ENCODE peak calls at places on chromosomes 7 and 10, in four cellular contexts. One of them, this sample, is unnamed.
A peak's percentile ranks its signal among the peaks of the same experiment; 100 is the strongest.

GRCh38 chr7:123769371-123769770 is 20.6 kb upstream of the WASL start:
- DNase-seq in SJSA1: peak; percentile 37
- DNase-seq in gastrocnemius medialis: peak; percentile 31
- DNase-seq in GM23338: no peak
- DNase-seq in this sample: peak; percentile 79

GRCh38 chr7:40437498-40437897 is 302.7 kb downstream of the SUGCT start:
- DNase-seq in SJSA1: peak; percentile 96
- DNase-seq in gastrocnemius medialis: no peak
- DNase-seq in GM23338: no peak
- DNase-seq in this sample: peak; percentile 5

GRCh38 chr10:60760711-60761210 is 17.5 kb upstream of the CDK1 start:
- DNase-seq in SJSA1: no peak
- DNase-seq in gastrocnemius medialis: no peak
- DNase-seq in GM23338: no peak
- DNase-seq in this sample: no peak

GRCh38 chr10:84352251-84352842 is 24.0 kb downstream of the CCSER2 start:
- DNase-seq in SJSA1: peak; percentile 56
- DNase-seq in gastrocnemius medialis: peak; percentile 28
- DNase-seq in GM23338: peak; percentile 91
- DNase-seq in this sample: peak; percentile 58

GRCh38 chr7:132116369-132116768 is 459.9 kb downstream of the PLXNA4 start:
- DNase-seq in SJSA1: no peak
- DNase-seq in gastrocnemius medialis: no peak
- DNase-seq in GM23338: no peak
- DNase-seq in this sample: no peak

GRCh38 chr7:34091330-34091917 is 186.1 kb downstream of the BMPER start:
- DNase-seq in SJSA1: peak; percentile 27
- DNase-seq in gastrocnemius medialis: peak; percentile 61
- DNase-seq in GM23338: peak; percentile 78
- DNase-seq in this sample: peak; percentile 76

GRCh38 chr7:140673770-140674155 is 1.0 kb downstream of the ADCK2 start:
- DNase-seq in SJSA1: no peak
- DNase-seq in gastrocnemius medialis: no peak
- DNase-seq in GM23338: peak; percentile 35
- DNase-seq in this sample: no peak

GRCh38 chr7:4014649-4015048 is 667.4 kb upstream of the FOXK1 start:
- DNase-seq in SJSA1: no peak
- DNase-seq in gastrocnemius medialis: no peak
- DNase-seq in GM23338: no peak
- DNase-seq in this sample: no peak

GRCh38 chr10:23370106-23370505 is 25.5 kb upstream of the C10orf67 start:
- DNase-seq in SJSA1: no peak
- DNase-seq in gastrocnemius medialis: no peak
- DNase-seq in GM23338: no peak
- DNase-seq in this sample: peak; percentile 80

GRCh38 chr7:136530831-136531230 is 337.6 kb upstream of the CHRM2 start:
- DNase-seq in SJSA1: no peak
- DNase-seq in gastrocnemius medialis: no peak
- DNase-seq in GM23338: no peak
- DNase-seq in this sample: no peak

GRCh38 chr7:77802557-77803410 is 4.2 kb downstream of the PHTF2 start:
- DNase-seq in SJSA1: no peak
- DNase-seq in gastrocnemius medialis: no peak
- DNase-seq in GM23338: no peak
- DNase-seq in this sample: no peak

GRCh38 chr10:12995425-12995861 is 6.1 kb downstream of the CCDC3 start:
- DNase-seq in SJSA1: no peak
- DNase-seq in gastrocnemius medialis: no peak
- DNase-seq in GM23338: no peak
- DNase-seq in this sample: peak; percentile 41

DNA sequence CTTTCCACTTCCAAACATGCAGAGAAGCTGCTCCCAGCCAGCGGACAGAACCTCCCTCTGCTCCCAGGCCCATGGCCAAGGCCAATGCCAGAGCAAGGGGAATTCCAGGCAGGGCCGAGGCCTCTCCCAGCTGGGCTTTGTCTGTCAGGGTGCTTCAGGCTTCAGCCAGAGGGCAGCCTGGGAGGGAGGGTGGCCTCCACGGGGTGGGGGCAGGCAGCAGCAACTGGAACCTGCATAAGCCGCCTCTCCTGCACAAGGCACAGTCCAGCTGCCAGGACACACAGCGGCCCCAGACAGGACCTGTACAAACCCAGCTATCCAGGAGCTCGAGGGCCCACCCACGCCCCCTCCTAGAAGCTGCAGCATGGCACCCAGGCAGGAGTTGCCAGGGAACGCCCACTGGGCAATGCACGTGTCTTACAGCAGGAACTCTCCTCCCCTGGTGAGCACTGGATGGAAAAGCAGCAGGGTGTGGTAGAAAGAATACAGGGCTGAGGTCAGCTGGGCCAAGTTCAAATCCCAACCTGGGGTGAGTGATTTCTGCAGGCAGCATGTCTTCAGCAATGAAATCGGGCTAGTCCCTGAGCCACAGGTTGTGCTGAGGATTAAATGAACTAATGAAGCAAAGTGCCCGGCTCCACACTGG is 7.6 kb downstream of the FAM53B start:
- DNase-seq in SJSA1: peak; percentile 30
- DNase-seq in gastrocnemius medialis: peak; percentile 95
- DNase-seq in GM23338: no peak
- DNase-seq in this sample: peak; percentile 13
- H3K27ac ChIP-seq in SJSA1: no peak overlapping the region
- H3K27ac ChIP-seq in gastrocnemius medialis: peak overlapping the region; percentile 92
- H3K27ac ChIP-seq in GM23338: no peak overlapping the region
- H3K27ac ChIP-seq in this sample: no peak overlapping the region

DNA sequence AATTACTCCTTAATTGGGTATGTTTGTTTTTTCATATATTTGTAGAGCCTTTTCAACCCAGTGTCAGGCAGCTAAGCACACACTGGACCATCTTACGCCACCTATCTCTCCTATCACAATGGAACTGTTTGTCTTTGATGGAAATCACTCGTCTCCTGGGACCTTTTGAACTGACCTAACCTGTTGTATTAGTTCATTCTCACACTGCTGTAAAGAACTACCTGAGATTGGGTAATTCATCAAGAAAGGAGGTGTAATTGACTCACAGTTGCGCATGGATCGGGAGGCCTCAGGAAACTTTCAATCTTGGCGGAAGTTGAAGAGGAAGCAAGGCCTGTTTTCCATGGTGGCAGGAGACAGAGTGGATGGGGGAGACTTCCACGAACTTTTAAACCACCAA is 182.0 kb downstream of the TCERG1L start:
- DNase-seq in SJSA1: no peak
- DNase-seq in gastrocnemius medialis: no peak
- DNase-seq in GM23338: no peak
- DNase-seq in this sample: no peak
- H3K4me3 ChIP-seq in SJSA1: no peak overlapping the region
- H3K4me3 ChIP-seq in gastrocnemius medialis: no peak overlapping the region
- H3K4me3 ChIP-seq in GM23338: no peak overlapping the region
- H3K4me3 ChIP-seq in this sample: no peak overlapping the region

GRCh38 chr7:134446923-134447322 is 12.0 kb downstream of the AKR1B1 start:
- DNase-seq in SJSA1: no peak
- DNase-seq in gastrocnemius medialis: no peak
- DNase-seq in GM23338: no peak
- DNase-seq in this sample: no peak

GRCh38 chr7:134444961-134445315 is 14.0 kb downstream of the AKR1B1 start:
- DNase-seq in SJSA1: no peak
- DNase-seq in gastrocnemius medialis: peak; percentile 57
- DNase-seq in GM23338: no peak
- DNase-seq in this sample: no peak

GRCh38 chr7:134444198-134444960 is 14.5 kb downstream of the AKR1B1 start:
- DNase-seq in SJSA1: no peak
- DNase-seq in gastrocnemius medialis: peak; percentile 61
- DNase-seq in GM23338: no peak
- DNase-seq in this sample: no peak

GRCh38 chr7:134447383-134447782 is 11.5 kb downstream of the AKR1B1 start:
- DNase-seq in SJSA1: no peak
- DNase-seq in gastrocnemius medialis: no peak
- DNase-seq in GM23338: no peak
- DNase-seq in this sample: no peak

DNA sequence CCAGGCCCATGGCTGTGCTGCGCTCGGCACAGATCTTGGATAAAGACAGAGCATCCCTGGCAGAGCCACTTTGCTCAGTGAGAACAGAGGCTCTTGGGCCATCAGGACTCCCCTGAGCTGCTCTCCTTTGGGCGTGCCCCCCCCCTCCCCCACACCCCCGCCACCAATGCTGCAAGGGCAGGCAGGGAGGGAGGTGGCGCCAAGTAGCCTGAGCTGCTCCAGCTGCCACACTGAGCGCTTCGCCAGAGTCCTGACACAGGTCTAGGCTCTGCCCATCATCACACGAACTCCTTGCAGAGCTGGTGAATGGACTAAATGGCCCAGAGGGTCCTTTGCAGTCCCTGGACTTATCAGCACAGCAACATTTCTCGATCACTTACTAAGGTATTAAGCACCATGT is 12.5 kb downstream of the AKR1B1 start:
- DNase-seq in SJSA1: no peak
- DNase-seq in gastrocnemius medialis: no peak
- DNase-seq in GM23338: no peak
- DNase-seq in this sample: no peak
- H3K27ac ChIP-seq in SJSA1: no peak overlapping the region
- H3K27ac ChIP-seq in gastrocnemius medialis: no peak overlapping the region
- H3K27ac ChIP-seq in GM23338: no peak overlapping the region
- H3K27ac ChIP-seq in this sample: no peak overlapping the region

GRCh38 chr10:36802523-36803153 is 322.8 kb upstream of the ANKRD30A start:
- DNase-seq in SJSA1: no peak
- DNase-seq in gastrocnemius medialis: no peak
- DNase-seq in GM23338: no peak
- DNase-seq in this sample: peak; percentile 72
- H3K4me3 ChIP-seq in SJSA1: no peak overlapping the region
- H3K4me3 ChIP-seq in gastrocnemius medialis: no peak overlapping the region
- H3K4me3 ChIP-seq in GM23338: no peak overlapping the region
- H3K4me3 ChIP-seq in this sample: peak overlapping the region; percentile 31

DNA sequence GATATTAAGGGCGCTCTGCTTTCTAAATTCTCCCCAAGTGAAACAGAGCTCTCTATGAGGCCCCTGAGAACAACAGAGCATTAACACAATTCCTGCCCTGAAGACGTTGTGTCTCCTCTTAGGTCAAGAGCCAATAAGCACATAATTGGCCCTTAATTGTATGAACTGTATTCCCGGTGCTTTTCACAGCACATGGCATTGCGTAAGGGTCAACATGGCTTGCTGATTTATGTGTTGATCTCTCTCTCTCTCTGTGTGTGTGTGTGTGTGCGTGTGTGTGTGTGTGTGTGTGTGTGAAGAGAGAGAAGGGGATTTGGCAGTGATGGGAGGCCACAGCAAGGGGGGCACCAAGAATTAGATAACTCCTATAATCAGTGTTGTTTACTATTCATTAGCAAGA is 40.5 kb downstream of the LYZL1 start:
- DNase-seq in SJSA1: no peak
- DNase-seq in gastrocnemius medialis: no peak
- DNase-seq in GM23338: no peak
- DNase-seq in this sample: no peak
- H3K27ac ChIP-seq in SJSA1: no peak overlapping the region
- H3K27ac ChIP-seq in gastrocnemius medialis: no peak overlapping the region
- H3K27ac ChIP-seq in GM23338: no peak overlapping the region
- H3K27ac ChIP-seq in this sample: no peak overlapping the region

GRCh38 chr7:99923200-99923599 is 3.9 kb upstream of the TRIM4 start:
- DNase-seq in SJSA1: no peak
- DNase-seq in gastrocnemius medialis: no peak
- DNase-seq in GM23338: no peak
- DNase-seq in this sample: no peak

GRCh38 chr7:99919814-99920618 is 686 bp upstream of the TRIM4 start:
- DNase-seq in SJSA1: no peak
- DNase-seq in gastrocnemius medialis: no peak
- DNase-seq in GM23338: no peak
- DNase-seq in this sample: peak; percentile 18

GRCh38 chr7:99918959-99919813 is at the start of gene TRIM4:
- DNase-seq in SJSA1: peak; percentile 69
- DNase-seq in gastrocnemius medialis: peak; percentile 89
- DNase-seq in GM23338: peak; percentile 77
- DNase-seq in this sample: peak; percentile 92
- H3K4me3 ChIP-seq in SJSA1: peak within 1 kb of the TSS; percentile 76
- H3K4me3 ChIP-seq in gastrocnemius medialis: peak within 1 kb of the TSS; percentile 95
- H3K4me3 ChIP-seq in GM23338: peak within 1 kb of the TSS; percentile 68
- H3K4me3 ChIP-seq in this sample: peak within 1 kb of the TSS; percentile 74

DNA sequence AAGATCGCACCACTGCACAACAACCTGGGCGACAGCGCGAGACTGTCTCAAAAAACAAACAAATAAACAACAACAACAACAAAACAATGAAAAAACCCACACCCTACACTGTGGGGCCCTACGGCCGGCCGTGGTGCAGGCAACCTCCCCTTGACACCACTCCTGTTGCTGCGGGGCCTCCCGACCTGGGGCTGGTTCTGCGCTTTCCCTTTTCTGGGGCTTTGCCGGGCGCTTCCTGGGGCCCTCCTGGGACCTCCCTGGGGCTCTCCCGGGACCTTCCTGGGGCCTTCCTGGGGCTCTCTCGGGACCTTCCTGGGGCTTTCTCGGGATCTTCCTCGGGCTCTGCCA is 46.6 kb downstream of the INSIG1 start:
- DNase-seq in SJSA1: no peak
- DNase-seq in gastrocnemius medialis: no peak
- DNase-seq in GM23338: peak; percentile 46
- DNase-seq in this sample: no peak
- H3K27ac ChIP-seq in SJSA1: no peak overlapping the region
- H3K27ac ChIP-seq in gastrocnemius medialis: no peak overlapping the region
- H3K27ac ChIP-seq in GM23338: no peak overlapping the region
- H3K27ac ChIP-seq in this sample: no peak overlapping the region

GRCh38 chr7:27149817-27150567 is 2.4 kb downstream of the HOXA3 start:
- DNase-seq in SJSA1: no peak
- DNase-seq in gastrocnemius medialis: no peak
- DNase-seq in GM23338: no peak
- DNase-seq in this sample: peak; percentile 25
- H3K4me3 ChIP-seq in SJSA1: peak overlapping the region; percentile 37
- H3K4me3 ChIP-seq in gastrocnemius medialis: peak overlapping the region; percentile 69
- H3K4me3 ChIP-seq in GM23338: peak overlapping the region; percentile 43
- H3K4me3 ChIP-seq in this sample: peak overlapping the region; percentile 64

GRCh38 chr7:107914834-107915233 is 23.9 kb downstream of the DLD start:
- DNase-seq in SJSA1: no peak
- DNase-seq in gastrocnemius medialis: no peak
- DNase-seq in GM23338: no peak
- DNase-seq in this sample: no peak

GRCh38 chr7:107907790-107908189 is 16.8 kb downstream of the DLD start:
- DNase-seq in SJSA1: no peak
- DNase-seq in gastrocnemius medialis: no peak
- DNase-seq in GM23338: no peak
- DNase-seq in this sample: no peak

GRCh38 chr7:107913846-107914245 is 22.9 kb downstream of the DLD start:
- DNase-seq in SJSA1: no peak
- DNase-seq in gastrocnemius medialis: no peak
- DNase-seq in GM23338: no peak
- DNase-seq in this sample: no peak

GRCh38 chr7:107911981-107912380 is 21.0 kb downstream of the DLD start:
- DNase-seq in SJSA1: no peak
- DNase-seq in gastrocnemius medialis: no peak
- DNase-seq in GM23338: no peak
- DNase-seq in this sample: no peak

DNA sequence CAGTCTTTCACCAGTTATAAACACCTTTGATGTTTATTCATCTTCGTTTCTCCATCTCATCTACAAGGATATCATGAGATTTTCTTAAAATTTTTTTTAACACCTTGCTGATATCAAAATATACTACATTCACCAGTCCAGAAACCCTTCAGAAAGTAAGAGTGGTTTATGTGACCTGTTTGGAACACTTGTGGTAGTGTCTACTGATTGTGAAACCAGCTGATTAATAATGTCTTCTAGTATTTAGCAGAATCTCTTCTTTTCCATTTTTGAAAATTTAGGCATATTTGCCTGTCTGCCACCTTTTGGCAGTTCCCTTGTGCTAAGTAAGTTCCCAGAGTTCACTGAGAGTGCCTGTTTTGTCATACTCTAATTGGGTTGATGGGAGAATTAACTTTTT is 18.5 kb downstream of the DLD start:
- DNase-seq in SJSA1: no peak
- DNase-seq in gastrocnemius medialis: no peak
- DNase-seq in GM23338: no peak
- DNase-seq in this sample: no peak
- H3K27ac ChIP-seq in SJSA1: no peak overlapping the region
- H3K27ac ChIP-seq in gastrocnemius medialis: no peak overlapping the region
- H3K27ac ChIP-seq in GM23338: no peak overlapping the region
- H3K27ac ChIP-seq in this sample: no peak overlapping the region

This sample was measured in SJCRH30.